ENCODE peak calls at places on chromosomes 5 and 9, in nine cellular contexts. G is gastrocnemius medialis; Z is cardiac muscle cell; U is Peyer's patch; F is upper lobe of right lung; E is CD8-positive, alpha-beta memory T cell; A is left ventricle myocardium inferior; M is A549; C is naive thymus-derived CD4-positive, alpha-beta T cell. T is an unnamed sample.
A peak's percentile ranks its signal among the peaks of the same experiment; 100 is the strongest.

GRCh38 chr9:111940697-111941096 is 44.1 kb downstream of the UGCG start:
- DNase-seq in G (no peak), Z (no peak), U (no peak), A (no peak), M (no peak), E (no peak), F (no peak), C (no peak), T (no peak)

GRCh38 chr9:6566409-6567139 is 79.0 kb downstream of the GLDC start:
- DNase-seq in U (no peak), F (no peak), A (no peak), Z (no peak), E (no peak), M (peak; percentile 89), C (no peak), G (no peak), T (no peak)

GRCh38 chr9:84121991-84122523 is 141.5 kb downstream of the RMI1 start:
- DNase-seq in E (no peak), G (no peak), F (no peak), M (no peak), Z (peak; percentile 15), C (no peak), U (no peak), A (no peak), T (no peak)

GRCh38 chr5:35089688-35090314 is 42.1 kb upstream of the AGXT2 start:
- DNase-seq in E (peak; percentile 11), U (peak; percentile 82), Z (peak; percentile 63), G (peak; percentile 17), C (peak; percentile 15), M (peak; percentile 38), A (no peak), F (no peak), T (peak; percentile 44)

GRCh38 chr9:86749530-86750275 is 197.6 kb downstream of the GAS1 start:
- DNase-seq in Z (peak; percentile 28), F (no peak), C (no peak), M (no peak), G (no peak), A (no peak), U (no peak), E (no peak), T (no peak)

GRCh38 chr9:84140535-84141101 is 160.0 kb downstream of the RMI1 start:
- DNase-seq in F (no peak), Z (peak; percentile 38), M (no peak), G (no peak), E (peak; percentile 7), U (peak; percentile 73), C (no peak), A (no peak), T (no peak)

GRCh38 chr5:13745508-13745907 is 199.0 kb downstream of the DNAH5 start:
- DNase-seq in M (no peak), C (no peak), Z (no peak), U (no peak), G (no peak), F (no peak), A (no peak), E (no peak), T (no peak)

GRCh38 chr9:134371731-134372130 is 45.5 kb downstream of the RXRA start:
- DNase-seq in U (no peak), A (peak; percentile 73), E (no peak), F (peak; percentile 93), M (no peak), G (peak; percentile 91), Z (no peak), C (peak; percentile 53), T (no peak)

GRCh38 chr5:181052526-181052927 is 12.5 kb downstream of the BTNL9 start:
- DNase-seq in Z (no peak), A (peak; percentile 26), F (peak; percentile 66), G (no peak), E (no peak), M (no peak), U (no peak), C (no peak), T (no peak)

GRCh38 chr9:121281614-121282291 is 13.8 kb downstream of the GSN start:
- DNase-seq in F (peak; percentile 91), U (peak; percentile 95), M (peak; percentile 71), E (no peak), Z (peak; percentile 50), G (peak; percentile 85), C (no peak), A (peak; percentile 91), T (no peak)

GRCh38 chr9:78866228-78867132 is 569.6 kb downstream of the PSAT1 start:
- DNase-seq in E (no peak), A (no peak), M (peak; percentile 74), U (no peak), C (no peak), G (no peak), F (no peak), Z (peak; percentile 10), T (no peak)

GRCh38 chr5:90612930-90613329 is 54.3 kb downstream of the ADGRV1 start:
- DNase-seq in A (no peak), C (no peak), G (no peak), E (no peak), M (no peak), F (no peak), U (no peak), Z (no peak), T (no peak)

GRCh38 chr5:149370878-149371277 is 8.2 kb downstream of the IL17B start:
- DNase-seq in Z (no peak), C (no peak), G (no peak), U (no peak), A (no peak), M (no peak), E (no peak), F (no peak), T (no peak)

GRCh38 chr5:56801256-56801655 is 14.1 kb upstream of the MAP3K1 start:
- DNase-seq in E (no peak), Z (no peak), M (no peak), G (no peak), U (no peak), A (no peak), F (no peak), C (no peak), T (no peak)

GRCh38 chr5:33364406-33364805 is 76.4 kb upstream of the TARS1 start:
- DNase-seq in G (no peak), A (no peak), F (no peak), U (no peak), M (no peak), C (no peak), E (no peak), Z (no peak), T (no peak)

GRCh38 chr5:33367396-33367795 is 73.4 kb upstream of the TARS1 start:
- DNase-seq in U (no peak), M (no peak), C (no peak), Z (no peak), G (no peak), E (no peak), F (no peak), A (no peak), T (no peak)

GRCh38 chr5:33362915-33363314 is 77.8 kb upstream of the TARS1 start:
- DNase-seq in U (peak; percentile 46), M (no peak), A (no peak), F (no peak), C (no peak), E (no peak), Z (peak; percentile 90), G (no peak), T (no peak)

GRCh38 chr5:33361781-33362180 is 79.0 kb upstream of the TARS1 start:
- DNase-seq in M (no peak), E (no peak), U (no peak), C (no peak), G (no peak), A (no peak), Z (peak; percentile 27), F (no peak), T (no peak)

GRCh38 chr5:33363537-33363936 is 77.2 kb upstream of the TARS1 start:
- DNase-seq in F (no peak), C (no peak), Z (no peak), A (no peak), U (no peak), M (no peak), G (no peak), E (no peak), T (no peak)
- H3K4me1 ChIP-seq in F (peaks cover 29% of the 10 kb centered on the region), C (no peaks in the 10 kb centered on the region), Z (peaks cover 24% of the 10 kb centered on the region), A (peaks cover 22% of the 10 kb centered on the region), U (no peaks in the 10 kb centered on the region), M (no peaks in the 10 kb centered on the region), G (no peaks in the 10 kb centered on the region), E (no peaks in the 10 kb centered on the region), T (no peaks in the 10 kb centered on the region)

DNA sequence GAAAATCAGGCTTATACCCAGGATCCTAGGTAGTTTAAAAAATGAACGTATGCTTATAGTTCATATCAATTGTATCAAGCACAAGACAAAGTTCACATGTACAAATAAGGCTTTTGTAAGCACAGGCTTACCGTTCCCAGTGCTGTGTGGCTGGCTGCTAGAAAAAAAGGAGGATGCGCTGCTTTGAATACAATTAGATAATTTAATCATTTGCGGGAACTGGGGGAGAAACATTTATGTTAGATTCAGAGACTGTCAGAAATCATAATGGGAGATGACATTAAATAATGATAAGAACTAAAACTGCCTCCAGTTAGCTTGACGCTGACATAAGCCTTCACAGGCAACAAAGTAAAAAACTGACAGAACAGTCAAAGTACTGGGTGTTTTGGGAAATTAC is 93.2 kb downstream of the FNBP1 start:
- DNase-seq in F (no peak), M (no peak), A (no peak), G (no peak), U (no peak), Z (no peak), C (no peak), E (no peak), T (no peak)
- H3K4me1 ChIP-seq in F (peaks cover 15% of the 10 kb centered on the region), M (peaks cover 4% of the 10 kb centered on the region), A (peaks cover 8% of the 10 kb centered on the region), G (peaks cover 4% of the 10 kb centered on the region), U (no peaks in the 10 kb centered on the region), Z (peaks cover 2% of the 10 kb centered on the region), C (peaks cover 21% of the 10 kb centered on the region), E (peaks cover 22% of the 10 kb centered on the region), T (no peaks in the 10 kb centered on the region)

DNA sequence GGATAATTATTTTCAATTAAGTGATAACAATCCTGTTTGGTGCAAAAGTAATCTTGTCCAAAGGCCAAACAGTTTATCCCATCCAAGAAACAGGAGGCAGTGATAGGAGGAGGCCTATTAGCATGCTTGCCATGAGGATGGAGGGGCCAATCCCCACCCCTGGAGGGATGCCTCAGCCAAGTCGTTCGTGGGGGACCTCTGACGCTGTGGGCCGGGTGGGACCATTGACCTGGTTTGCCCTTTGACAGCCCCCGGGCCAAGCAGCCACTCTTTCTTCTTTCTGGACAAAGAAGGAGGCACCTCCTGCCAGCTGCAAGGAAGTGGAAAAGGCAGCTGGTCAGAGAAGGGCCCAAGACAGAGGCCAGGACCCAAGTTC is 39.5 kb upstream of the GRHPR start:
- DNase-seq in Z (no peak), U (no peak), F (no peak), A (no peak), E (no peak), G (no peak), C (no peak), M (no peak), T (no peak)
- H3K4me1 ChIP-seq in Z (no peaks in the 10 kb centered on the region), U (peaks cover 5% of the 10 kb centered on the region), F (no peaks in the 10 kb centered on the region), A (no peaks in the 10 kb centered on the region), E (no peaks in the 10 kb centered on the region), G (no peaks in the 10 kb centered on the region), C (no peaks in the 10 kb centered on the region), M (no peaks in the 10 kb centered on the region), T (peaks cover 3% of the 10 kb centered on the region)

DNA sequence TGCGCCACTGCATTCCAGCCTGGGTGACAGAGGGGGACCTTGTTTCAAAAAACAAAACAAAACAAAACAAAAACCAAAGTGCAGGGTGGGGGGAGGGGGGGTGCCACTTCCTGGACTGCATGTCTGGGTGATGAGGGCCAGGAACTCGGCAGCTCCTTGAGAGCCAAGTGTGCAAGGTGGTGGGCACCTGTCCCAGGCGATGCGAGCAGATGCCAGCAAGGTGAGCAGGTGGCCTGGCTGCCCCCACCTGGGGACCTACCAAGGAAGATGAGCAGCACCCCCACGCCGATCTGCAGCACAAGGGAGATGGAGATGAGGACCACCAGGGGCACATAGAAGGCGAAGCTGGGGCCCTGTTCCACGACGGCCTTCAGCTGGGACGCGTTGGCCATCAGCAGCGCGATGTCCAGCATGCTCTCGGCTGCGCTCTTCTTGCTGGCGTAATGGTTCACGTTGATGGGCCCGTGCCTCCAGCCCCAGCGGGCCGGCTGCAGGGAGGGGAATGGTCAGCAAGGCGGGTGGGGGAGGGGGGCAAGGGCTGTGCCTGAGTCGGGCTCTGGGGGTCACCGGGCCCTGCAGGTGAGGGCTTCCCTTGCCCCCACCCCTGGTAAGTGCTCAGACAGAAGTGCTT is 7.8 kb downstream of the NINJ1 start:
- DNase-seq in M (no peak), G (peak; percentile 14), A (peak; percentile 16), Z (no peak), U (peak; percentile 44), C (no peak), E (peak; percentile 46), F (peak; percentile 61), T (no peak)
- H3K4me1 ChIP-seq in M (peaks cover 14% of the 10 kb centered on the region), G (peaks cover 45% of the 10 kb centered on the region), A (peaks cover 53% of the 10 kb centered on the region), Z (peaks cover 12% of the 10 kb centered on the region), U (peaks cover 26% of the 10 kb centered on the region), C (peaks cover 58% of the 10 kb centered on the region), E (peaks cover 54% of the 10 kb centered on the region), F (peaks cover 49% of the 10 kb centered on the region), T (peaks cover 14% of the 10 kb centered on the region)